ENCODE peak calls at places on chromosomes 5 and 9, in seven cellular contexts. One of them, this sample, is unnamed.

GRCh38 chr5:69211200-69211599 is 21.8 kb downstream of the CENPH start:
- DNase-seq in fibroblast of the aortic adventitia: no peak
- DNase-seq in GM06990: no peak
- DNase-seq in breast epithelium: no peak
- DNase-seq in neural crest cell: no peak
- DNase-seq in MM.1S: no peak
- DNase-seq in nephron progenitor cell: no peak
- DNase-seq in this sample: no peak

GRCh38 chr9:129361196-129361595 is 183.1 kb upstream of the IER5L start:
- DNase-seq in nephron progenitor cell: no peak
- DNase-seq in MM.1S: no peak
- DNase-seq in breast epithelium: no peak
- DNase-seq in neural crest cell: no peak
- DNase-seq in GM06990: no peak
- DNase-seq in fibroblast of the aortic adventitia: no peak
- DNase-seq in this sample: no peak

GRCh38 chr5:113526421-113526820 is 12.9 kb downstream of the YTHDC2 start:
- DNase-seq in fibroblast of the aortic adventitia: no peak
- DNase-seq in GM06990: no peak
- DNase-seq in breast epithelium: no peak
- DNase-seq in MM.1S: no peak
- DNase-seq in nephron progenitor cell: no peak
- DNase-seq in neural crest cell: no peak
- DNase-seq in this sample: no peak

GRCh38 chr9:133664651-133665050 is 28.5 kb downstream of the DBH start:
- DNase-seq in GM06990: no peak
- DNase-seq in fibroblast of the aortic adventitia: no peak
- DNase-seq in breast epithelium: no peak
- DNase-seq in MM.1S: no peak
- DNase-seq in nephron progenitor cell: no peak
- DNase-seq in neural crest cell: no peak
- DNase-seq in this sample: no peak

GRCh38 chr9:36844961-36845360 is 189.1 kb downstream of the PAX5 start:
- DNase-seq in nephron progenitor cell: no peak
- DNase-seq in fibroblast of the aortic adventitia: no peak
- DNase-seq in MM.1S: no peak
- DNase-seq in neural crest cell: no peak
- DNase-seq in GM06990: no peak
- DNase-seq in breast epithelium: no peak
- DNase-seq in this sample: no peak

GRCh38 chr5:13746026-13746425 is 198.5 kb downstream of the DNAH5 start:
- DNase-seq in MM.1S: no peak
- DNase-seq in breast epithelium: no peak
- DNase-seq in fibroblast of the aortic adventitia: no peak
- DNase-seq in nephron progenitor cell: no peak
- DNase-seq in neural crest cell: no peak
- DNase-seq in GM06990: no peak
- DNase-seq in this sample: no peak

GRCh38 chr5:144915452-144915851 is 744.8 kb downstream of the KCTD16 start:
- DNase-seq in MM.1S: no peak
- DNase-seq in breast epithelium: no peak
- DNase-seq in neural crest cell: no peak
- DNase-seq in GM06990: no peak
- DNase-seq in nephron progenitor cell: no peak
- DNase-seq in fibroblast of the aortic adventitia: no peak
- DNase-seq in this sample: no peak

GRCh38 chr5:148976569-148977321 is 86.1 kb downstream of the SH3TC2 start:
- DNase-seq in nephron progenitor cell: no peak
- DNase-seq in GM06990: no peak
- DNase-seq in neural crest cell: no peak
- DNase-seq in MM.1S: no peak
- DNase-seq in breast epithelium: no peak
- DNase-seq in fibroblast of the aortic adventitia: no peak
- DNase-seq in this sample: no peak

GRCh38 chr5:126046996-126047395 is 376.2 kb upstream of the GRAMD2B start:
- DNase-seq in nephron progenitor cell: no peak
- DNase-seq in GM06990: no peak
- DNase-seq in fibroblast of the aortic adventitia: no peak
- DNase-seq in neural crest cell: no peak
- DNase-seq in MM.1S: no peak
- DNase-seq in breast epithelium: no peak
- DNase-seq in this sample: no peak

GRCh38 chr5:6302684-6303083 is 75.7 kb downstream of the MED10 start:
- DNase-seq in fibroblast of the aortic adventitia: no peak
- DNase-seq in MM.1S: peak
- DNase-seq in nephron progenitor cell: peak
- DNase-seq in breast epithelium: no peak
- DNase-seq in neural crest cell: no peak
- DNase-seq in GM06990: no peak
- DNase-seq in this sample: peak

GRCh38 chr5:146644811-146645210 is 128.8 kb upstream of the GPR151 start:
- DNase-seq in GM06990: no peak
- DNase-seq in neural crest cell: no peak
- DNase-seq in breast epithelium: no peak
- DNase-seq in fibroblast of the aortic adventitia: no peak
- DNase-seq in nephron progenitor cell: no peak
- DNase-seq in MM.1S: no peak
- DNase-seq in this sample: no peak

GRCh38 chr5:110544603-110545002 is 181.9 kb downstream of the TMEM232 start:
- DNase-seq in GM06990: no peak
- DNase-seq in MM.1S: no peak
- DNase-seq in fibroblast of the aortic adventitia: no peak
- DNase-seq in breast epithelium: no peak
- DNase-seq in nephron progenitor cell: no peak
- DNase-seq in neural crest cell: no peak
- DNase-seq in this sample: no peak

GRCh38 chr9:38707885-38708640 is 11.9 kb downstream of the FAM240B start:
- DNase-seq in fibroblast of the aortic adventitia: no peak
- DNase-seq in nephron progenitor cell: no peak
- DNase-seq in breast epithelium: no peak
- DNase-seq in neural crest cell: no peak
- DNase-seq in MM.1S: peak
- DNase-seq in GM06990: no peak
- DNase-seq in this sample: no peak

GRCh38 chr9:93268551-93269314 is 84.8 kb downstream of the WNK2 start:
- DNase-seq in nephron progenitor cell: no peak
- DNase-seq in breast epithelium: peak
- DNase-seq in GM06990: peak
- DNase-seq in neural crest cell: no peak
- DNase-seq in fibroblast of the aortic adventitia: no peak
- DNase-seq in MM.1S: peak
- DNase-seq in this sample: peak

GRCh38 chr5:179273441-179274145 is 71.7 kb downstream of the ADAMTS2 start:
- DNase-seq in GM06990: no peak
- DNase-seq in neural crest cell: no peak
- DNase-seq in MM.1S: no peak
- DNase-seq in nephron progenitor cell: no peak
- DNase-seq in fibroblast of the aortic adventitia: no peak
- DNase-seq in breast epithelium: no peak
- DNase-seq in this sample: no peak

GRCh38 chr5:84059672-84060071 is 325.0 kb downstream of the EDIL3 start:
- DNase-seq in neural crest cell: no peak
- DNase-seq in breast epithelium: no peak
- DNase-seq in GM06990: no peak
- DNase-seq in fibroblast of the aortic adventitia: no peak
- DNase-seq in MM.1S: no peak
- DNase-seq in nephron progenitor cell: no peak
- DNase-seq in this sample: no peak

GRCh38 chr5:150579462-150580400 is 60.7 kb upstream of the SYNPO start:
- DNase-seq in neural crest cell: no peak
- DNase-seq in nephron progenitor cell: peak
- DNase-seq in fibroblast of the aortic adventitia: no peak
- DNase-seq in MM.1S: no peak
- DNase-seq in breast epithelium: no peak
- DNase-seq in GM06990: no peak
- DNase-seq in this sample: no peak

DNA sequence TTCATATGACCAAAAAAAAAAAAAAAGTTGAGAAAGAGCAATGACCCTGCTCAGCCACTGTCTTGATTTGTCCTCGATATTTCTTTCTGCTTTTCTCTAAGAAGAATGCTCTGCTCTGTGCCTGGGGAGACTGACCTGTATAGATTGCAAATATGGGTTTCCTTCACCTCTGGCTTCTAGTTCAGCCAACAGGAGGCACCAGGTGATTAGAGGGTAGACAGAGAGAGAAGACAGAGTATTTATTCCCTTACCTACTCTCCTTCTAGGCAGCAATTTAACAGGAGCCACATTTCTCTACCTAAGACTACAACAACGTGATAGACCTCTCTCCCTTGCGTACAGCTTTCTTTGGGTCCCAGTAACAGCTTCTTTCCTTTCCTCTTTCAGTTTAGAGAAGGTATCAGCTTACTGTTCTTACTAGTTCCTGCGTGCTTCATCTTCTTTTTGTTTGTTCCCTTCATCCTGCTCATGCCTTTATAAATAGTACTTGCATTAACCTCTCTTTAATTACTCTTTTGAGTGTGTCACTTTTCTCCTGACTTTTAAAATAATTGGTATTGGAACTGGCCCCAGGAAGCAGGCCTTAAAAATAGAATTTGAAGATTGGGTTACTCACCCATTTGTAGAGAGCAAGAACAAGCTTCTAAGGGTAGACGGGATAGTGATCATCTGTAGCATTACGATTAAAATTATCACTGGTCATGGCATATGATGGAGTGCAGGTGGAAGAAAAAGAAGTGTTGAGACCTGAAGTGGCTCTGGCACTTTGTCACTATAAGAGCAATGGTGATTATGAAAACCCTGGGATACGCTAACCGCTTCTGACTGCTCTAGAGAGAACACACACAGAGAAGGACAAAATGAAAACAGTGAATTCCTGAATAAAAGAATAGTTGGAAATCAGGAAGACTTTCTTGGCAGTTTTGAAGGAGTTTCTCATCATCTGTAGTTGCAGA is 161.2 kb upstream of the FSTL4 start:
- DNase-seq in nephron progenitor cell: no peak
- DNase-seq in breast epithelium: no peak
- DNase-seq in MM.1S: no peak
- DNase-seq in neural crest cell: no peak
- DNase-seq in GM06990: no peak
- DNase-seq in fibroblast of the aortic adventitia: no peak
- DNase-seq in this sample: no peak
- TF ChIP-seq CTCF in nephron progenitor cell: no peak
- TF ChIP-seq CTCF in breast epithelium: no peak
- TF ChIP-seq CTCF in MM.1S: no peak
- TF ChIP-seq CTCF in neural crest cell: no peak
- TF ChIP-seq CTCF in GM06990: no peak
- TF ChIP-seq CTCF in fibroblast of the aortic adventitia: no peak
- TF ChIP-seq CTCF in this sample: no peak

GRCh38 chr5:57499262-57500050 is 16.8 kb upstream of the ACTBL2 start:
- DNase-seq in nephron progenitor cell: peak
- DNase-seq in breast epithelium: no peak
- DNase-seq in GM06990: peak
- DNase-seq in neural crest cell: no peak
- DNase-seq in MM.1S: peak
- DNase-seq in fibroblast of the aortic adventitia: peak
- DNase-seq in this sample: peak
- TF ChIP-seq CTCF in nephron progenitor cell: peak
- TF ChIP-seq CTCF in breast epithelium: no peak
- TF ChIP-seq CTCF in GM06990: peak
- TF ChIP-seq CTCF in neural crest cell: peak
- TF ChIP-seq CTCF in MM.1S: peak
- TF ChIP-seq CTCF in fibroblast of the aortic adventitia: peak
- TF ChIP-seq CTCF in this sample: peak

DNA sequence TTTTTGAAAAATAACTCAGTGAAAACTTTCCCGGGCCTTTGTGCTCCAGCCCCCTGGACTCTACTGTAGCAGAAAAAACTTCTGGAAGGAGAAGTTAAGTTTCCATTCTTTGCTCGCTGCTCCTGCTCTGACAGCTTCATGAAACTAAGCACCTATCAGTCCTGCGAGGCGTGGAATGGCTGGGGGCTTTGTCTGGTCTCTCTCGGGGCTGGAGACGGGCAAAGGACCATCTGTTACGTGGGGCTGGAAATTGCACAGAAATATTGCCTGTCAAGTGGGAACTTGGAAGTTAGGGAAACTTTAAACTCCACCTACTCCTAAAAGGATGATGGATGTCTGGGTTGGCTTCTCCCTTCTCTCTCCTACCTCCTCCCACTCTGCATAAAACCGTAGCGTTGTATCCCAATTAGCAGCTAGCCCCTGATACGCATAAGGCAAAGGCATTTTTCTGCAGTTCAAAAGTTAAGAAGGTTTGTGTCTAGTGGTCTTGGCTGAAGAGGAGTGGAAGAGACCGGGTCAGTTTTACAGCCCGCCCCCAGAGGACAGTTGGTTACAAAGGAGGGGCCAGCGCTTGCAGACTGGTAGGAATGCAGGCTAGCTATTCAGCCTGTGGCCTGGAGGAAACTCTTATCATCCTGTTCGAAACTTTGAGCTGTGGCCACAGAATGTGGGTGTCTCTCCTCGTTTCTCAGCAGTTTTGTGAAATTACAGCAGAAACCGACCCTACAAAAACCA is 1.2 kb downstream of the FBXL7 start:
- DNase-seq in MM.1S: peak
- DNase-seq in nephron progenitor cell: peak
- DNase-seq in fibroblast of the aortic adventitia: peak
- DNase-seq in breast epithelium: no peak
- DNase-seq in neural crest cell: peak
- DNase-seq in GM06990: no peak
- DNase-seq in this sample: no peak
- TF ChIP-seq CTCF in MM.1S: peak
- TF ChIP-seq CTCF in nephron progenitor cell: no peak
- TF ChIP-seq CTCF in fibroblast of the aortic adventitia: peak
- TF ChIP-seq CTCF in breast epithelium: no peak
- TF ChIP-seq CTCF in neural crest cell: peak
- TF ChIP-seq CTCF in GM06990: no peak
- TF ChIP-seq CTCF in this sample: no peak

GRCh38 chr9:116596646-116597045 is 90.5 kb upstream of the TRIM32 start:
- DNase-seq in MM.1S: no peak
- DNase-seq in breast epithelium: no peak
- DNase-seq in fibroblast of the aortic adventitia: no peak
- DNase-seq in GM06990: no peak
- DNase-seq in neural crest cell: no peak
- DNase-seq in nephron progenitor cell: no peak
- DNase-seq in this sample: no peak

GRCh38 chr9:116594552-116594951 is 92.6 kb upstream of the TRIM32 start:
- DNase-seq in fibroblast of the aortic adventitia: peak
- DNase-seq in neural crest cell: no peak
- DNase-seq in MM.1S: no peak
- DNase-seq in GM06990: no peak
- DNase-seq in breast epithelium: no peak
- DNase-seq in nephron progenitor cell: no peak
- DNase-seq in this sample: no peak

GRCh38 chr9:116605060-116605459 is 82.0 kb upstream of the TRIM32 start:
- DNase-seq in neural crest cell: no peak
- DNase-seq in MM.1S: no peak
- DNase-seq in GM06990: no peak
- DNase-seq in fibroblast of the aortic adventitia: no peak
- DNase-seq in breast epithelium: no peak
- DNase-seq in nephron progenitor cell: no peak
- DNase-seq in this sample: no peak

GRCh38 chr9:116599342-116599884 is 87.7 kb upstream of the TRIM32 start:
- DNase-seq in nephron progenitor cell: no peak
- DNase-seq in neural crest cell: no peak
- DNase-seq in MM.1S: no peak
- DNase-seq in GM06990: no peak
- DNase-seq in breast epithelium: no peak
- DNase-seq in fibroblast of the aortic adventitia: no peak
- DNase-seq in this sample: no peak
- TF ChIP-seq CTCF in nephron progenitor cell: no peak
- TF ChIP-seq CTCF in neural crest cell: peak
- TF ChIP-seq CTCF in MM.1S: no peak
- TF ChIP-seq CTCF in GM06990: peak
- TF ChIP-seq CTCF in breast epithelium: no peak
- TF ChIP-seq CTCF in fibroblast of the aortic adventitia: peak
- TF ChIP-seq CTCF in this sample: no peak

This sample was measured in activated CD8-positive, alpha-beta T cell treated with anti-CD3 and anti-CD28 coated beads for 36 hours.